ENCODE peak calls at places on chromosome 11, in nine cellular contexts. One of them, this sample, is unnamed.

GRCh38 chr11:111454561-111455192 is 57.5 kb downstream of the BTG4 start:
- DNase-seq in NCI-H748 treated with DMSO at 0.1 percent for 48 hours: no peak
- DNase-seq in pancreas: no peak
- DNase-seq in Daoy: peak
- DNase-seq in CD14-positive monocyte: no peak
- DNase-seq in nephron progenitor cell: peak
- DNase-seq in islet precursor cell: peak
- DNase-seq in NCI-H2029 treated with DMSO at 0.1 percent for 48 hours: no peak
- DNase-seq in caudate nucleus: peak
- DNase-seq in this sample: peak

GRCh38 chr11:129933866-129934265 is 38.5 kb upstream of the NFRKB start:
- DNase-seq in NCI-H748 treated with DMSO at 0.1 percent for 48 hours: no peak
- DNase-seq in pancreas: no peak
- DNase-seq in Daoy: no peak
- DNase-seq in CD14-positive monocyte: no peak
- DNase-seq in nephron progenitor cell: no peak
- DNase-seq in islet precursor cell: no peak
- DNase-seq in NCI-H2029 treated with DMSO at 0.1 percent for 48 hours: no peak
- DNase-seq in caudate nucleus: no peak
- DNase-seq in this sample: no peak

GRCh38 chr11:106379712-106380111 is 302.2 kb downstream of the AASDHPPT start:
- DNase-seq in NCI-H748 treated with DMSO at 0.1 percent for 48 hours: no peak
- DNase-seq in pancreas: no peak
- DNase-seq in Daoy: no peak
- DNase-seq in CD14-positive monocyte: no peak
- DNase-seq in nephron progenitor cell: no peak
- DNase-seq in islet precursor cell: peak
- DNase-seq in NCI-H2029 treated with DMSO at 0.1 percent for 48 hours: no peak
- DNase-seq in caudate nucleus: no peak
- DNase-seq in this sample: no peak

GRCh38 chr11:104332110-104332509 is 168.2 kb upstream of the PDGFD start:
- DNase-seq in NCI-H748 treated with DMSO at 0.1 percent for 48 hours: no peak
- DNase-seq in pancreas: no peak
- DNase-seq in Daoy: no peak
- DNase-seq in CD14-positive monocyte: no peak
- DNase-seq in nephron progenitor cell: peak
- DNase-seq in islet precursor cell: peak
- DNase-seq in NCI-H2029 treated with DMSO at 0.1 percent for 48 hours: no peak
- DNase-seq in caudate nucleus: no peak
- DNase-seq in this sample: peak

GRCh38 chr11:9120659-9121350 is 29.4 kb upstream of the SCUBE2 start:
- DNase-seq in NCI-H748 treated with DMSO at 0.1 percent for 48 hours: no peak
- DNase-seq in pancreas: no peak
- DNase-seq in Daoy: no peak
- DNase-seq in CD14-positive monocyte: no peak
- DNase-seq in nephron progenitor cell: peak
- DNase-seq in islet precursor cell: peak
- DNase-seq in NCI-H2029 treated with DMSO at 0.1 percent for 48 hours: no peak
- DNase-seq in caudate nucleus: no peak
- DNase-seq in this sample: peak

GRCh38 chr11:127919206-127920000 is 668.0 kb downstream of the ETS1 start:
- DNase-seq in NCI-H748 treated with DMSO at 0.1 percent for 48 hours: no peak
- DNase-seq in pancreas: no peak
- DNase-seq in Daoy: peak
- DNase-seq in CD14-positive monocyte: no peak
- DNase-seq in nephron progenitor cell: no peak
- DNase-seq in islet precursor cell: no peak
- DNase-seq in NCI-H2029 treated with DMSO at 0.1 percent for 48 hours: no peak
- DNase-seq in caudate nucleus: no peak
- DNase-seq in this sample: no peak

GRCh38 chr11:131899954-131900580 is 529.7 kb downstream of the NTM start:
- DNase-seq in NCI-H748 treated with DMSO at 0.1 percent for 48 hours: no peak
- DNase-seq in pancreas: no peak
- DNase-seq in Daoy: no peak
- DNase-seq in CD14-positive monocyte: no peak
- DNase-seq in nephron progenitor cell: no peak
- DNase-seq in islet precursor cell: no peak
- DNase-seq in NCI-H2029 treated with DMSO at 0.1 percent for 48 hours: no peak
- DNase-seq in caudate nucleus: no peak
- DNase-seq in this sample: no peak

GRCh38 chr11:96341237-96342130 is 1.5 kb downstream of the MAML2 start:
- DNase-seq in NCI-H748 treated with DMSO at 0.1 percent for 48 hours: no peak
- DNase-seq in pancreas: peak
- DNase-seq in Daoy: peak
- DNase-seq in CD14-positive monocyte: peak
- DNase-seq in nephron progenitor cell: no peak
- DNase-seq in islet precursor cell: peak
- DNase-seq in NCI-H2029 treated with DMSO at 0.1 percent for 48 hours: no peak
- DNase-seq in caudate nucleus: no peak
- DNase-seq in this sample: peak

GRCh38 chr11:129643031-129643721 is 172.5 kb upstream of the TMEM45B start:
- DNase-seq in NCI-H748 treated with DMSO at 0.1 percent for 48 hours: no peak
- DNase-seq in pancreas: no peak
- DNase-seq in Daoy: peak
- DNase-seq in CD14-positive monocyte: no peak
- DNase-seq in nephron progenitor cell: no peak
- DNase-seq in islet precursor cell: no peak
- DNase-seq in NCI-H2029 treated with DMSO at 0.1 percent for 48 hours: peak
- DNase-seq in caudate nucleus: no peak
- DNase-seq in this sample: no peak

GRCh38 chr11:70751142-70751734 is 352.9 kb downstream of the CTTN start:
- DNase-seq in NCI-H748 treated with DMSO at 0.1 percent for 48 hours: no peak
- DNase-seq in pancreas: no peak
- DNase-seq in Daoy: no peak
- DNase-seq in CD14-positive monocyte: no peak
- DNase-seq in nephron progenitor cell: no peak
- DNase-seq in islet precursor cell: no peak
- DNase-seq in NCI-H2029 treated with DMSO at 0.1 percent for 48 hours: no peak
- DNase-seq in caudate nucleus: no peak
- DNase-seq in this sample: no peak

GRCh38 chr11:90391756-90392155 is 168.9 kb upstream of the CHORDC1 start:
- DNase-seq in NCI-H748 treated with DMSO at 0.1 percent for 48 hours: no peak
- DNase-seq in pancreas: no peak
- DNase-seq in Daoy: no peak
- DNase-seq in CD14-positive monocyte: no peak
- DNase-seq in nephron progenitor cell: no peak
- DNase-seq in islet precursor cell: no peak
- DNase-seq in NCI-H2029 treated with DMSO at 0.1 percent for 48 hours: no peak
- DNase-seq in caudate nucleus: no peak
- DNase-seq in this sample: no peak

This sample was measured in HT-29.